ENCODE peak calls at places on chromosomes 1 and 21, in nine cellular contexts. W is omental fat pad, S is HFF-Myc, G is progenitor cell of endocrine pancreas, P is mesothelial cell of epicardium, O is astrocyte of the spinal cord, N is hepatocyte, Z is cardiac fibroblast, M is astrocyte. U is an unnamed sample.

GRCh38 chr1:27339213-27339612 is 2.6 kb upstream of the SYTL1 start:
- DNase-seq in G (no peak), S (no peak), O (no peak), N (no peak), M (no peak), P (no peak), W (no peak), Z (no peak), U (no peak)

GRCh38 chr1:86156571-86157455 is at the start of gene COL24A1:
- DNase-seq in G (peak; percentile 39), W (no peak), O (peak; percentile 70), S (no peak), N (peak; percentile 69), M (peak; percentile 75), Z (peak; percentile 55), P (peak; percentile 57), U (peak; percentile 56)

GRCh38 chr1:205056188-205056611 is 13.2 kb downstream of the CNTN2 start:
- DNase-seq in M (no peak), Z (no peak), P (no peak), N (no peak), W (no peak), S (no peak), G (no peak), O (no peak), U (no peak)

GRCh38 chr1:90924982-90925381 is 96.9 kb downstream of the ZNF644 start:
- DNase-seq in S (no peak), Z (no peak), N (no peak), M (peak; percentile 32), G (no peak), O (no peak), W (no peak), P (no peak), U (no peak)

GRCh38 chr1:60832372-60832771 is 250.0 kb upstream of the NFIA start:
- DNase-seq in M (no peak), G (no peak), W (no peak), S (no peak), P (no peak), Z (no peak), O (no peak), N (no peak), U (no peak)

GRCh38 chr1:44707959-44708831 is 22.8 kb downstream of the RNU5D-1 start:
- DNase-seq in M (peak; percentile 30), S (peak; percentile 24), N (peak; percentile 57), G (no peak), W (no peak), Z (peak; percentile 69), O (peak; percentile 50), P (no peak), U (peak; percentile 41)

GRCh38 chr1:219959540-219960208 is 31.3 kb upstream of the SLC30A10 start:
- DNase-seq in N (no peak), Z (no peak), S (no peak), O (no peak), M (no peak), G (no peak), W (no peak), P (no peak), U (no peak)

GRCh38 chr1:17480846-17481245 is 41.4 kb upstream of the RCC2 start:
- DNase-seq in O (no peak), M (no peak), P (no peak), G (no peak), W (no peak), S (no peak), Z (no peak), N (no peak), U (no peak)

GRCh38 chr1:203172184-203173115 is 3.2 kb downstream of the MYBPH start:
- DNase-seq in M (no peak), S (no peak), W (no peak), O (peak; percentile 37), N (peak; percentile 64), P (peak; percentile 70), Z (peak; percentile 77), G (peak; percentile 59), U (peak; percentile 50)

GRCh38 chr1:17441265-17441992 is 2.0 kb upstream of the RCC2 start:
- DNase-seq in M (peak; percentile 48), G (no peak), N (peak; percentile 30), S (no peak), O (peak; percentile 63), P (no peak), W (no peak), Z (peak; percentile 29), U (peak; percentile 19)

GRCh38 chr21:35350965-35351364 is 301.9 kb upstream of the RUNX1 start:
- DNase-seq in N (no peak), O (peak; percentile 29), P (no peak), M (peak; percentile 36), G (no peak), Z (no peak), S (no peak), W (no peak), U (no peak)

GRCh38 chr1:192476802-192477298 is 98.7 kb upstream of the RGS1 start:
- DNase-seq in S (no peak), N (no peak), M (peak; percentile 85), G (no peak), O (peak; percentile 72), W (no peak), P (no peak), Z (peak; percentile 84), U (no peak)

GRCh38 chr1:23600283-23600682 is 41.0 kb upstream of the ID3 start:
- DNase-seq in S (no peak), P (no peak), O (no peak), G (no peak), Z (no peak), N (no peak), W (no peak), M (no peak), U (no peak)

GRCh38 chr1:182789138-182790076 is at the start of gene NPL:
- DNase-seq in W (peak; percentile 53), S (peak; percentile 11), Z (peak; percentile 86), G (peak; percentile 59), M (peak; percentile 59), O (peak; percentile 76), P (peak; percentile 79), N (peak; percentile 88), U (peak; percentile 52)

GRCh38 chr1:203512830-203513578 is 19.1 kb downstream of the OPTC start:
- DNase-seq in G (no peak), P (no peak), S (peak; percentile 87), Z (peak; percentile 90), M (peak; percentile 96), O (peak; percentile 93), N (peak; percentile 88), W (no peak), U (peak; percentile 97)

GRCh38 chr1:197146108-197147095 is at the start of gene ASPM:
- DNase-seq in W (peak; percentile 86), Z (peak; percentile 96), P (peak; percentile 94), N (peak; percentile 97), M (peak; percentile 84), S (peak; percentile 81), G (peak; percentile 90), O (peak; percentile 95), U (peak; percentile 96)

GRCh38 chr1:93608188-93609109 is 73.2 kb downstream of the BCAR3 start:
- DNase-seq in W (no peak), P (no peak), S (peak; percentile 65), N (no peak), O (no peak), G (no peak), Z (peak; percentile 65), M (peak; percentile 70), U (no peak)

GRCh38 chr1:92822907-92823306 is 8.9 kb upstream of the RPL5 start:
- DNase-seq in O (peak; percentile 35), G (no peak), S (no peak), N (peak; percentile 40), W (no peak), Z (peak; percentile 76), P (no peak), M (peak; percentile 76), U (peak; percentile 78)

DNA sequence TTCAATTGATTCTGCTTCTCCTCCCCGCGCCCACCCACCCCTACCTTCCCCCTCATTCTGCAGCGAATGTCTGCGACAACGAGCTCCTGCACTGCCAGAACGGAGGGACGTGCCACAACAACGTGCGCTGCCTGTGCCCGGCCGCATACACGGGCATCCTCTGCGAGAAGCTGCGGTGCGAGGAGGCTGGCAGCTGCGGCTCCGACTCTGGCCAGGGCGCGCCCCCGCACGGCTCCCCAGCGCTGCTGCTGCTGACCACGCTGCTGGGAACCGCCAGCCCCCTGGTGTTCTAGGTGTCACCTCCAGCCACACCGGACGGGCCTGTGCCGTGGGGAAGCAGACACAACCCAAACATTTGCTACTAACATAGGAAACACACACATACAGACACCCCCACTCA is 339.7 kb downstream of the NTNG1 start:
- DNase-seq in M (peak; percentile 12), S (no peak), P (no peak), G (no peak), O (peak; percentile 5), W (no peak), N (no peak), Z (no peak), U (no peak)
- TF ChIP-seq CTCF in M (no peak), S (no peak), P (no peak), G (no peak), O (no peak), W (no peak), N (no peak), Z (no peak), U (no peak)

GRCh38 chr1:235056937-235057336 is 71.7 kb downstream of the TOMM20 start:
- DNase-seq in O (no peak), N (peak; percentile 5), M (no peak), P (no peak), Z (no peak), S (no peak), W (no peak), G (no peak), U (no peak)
- TF ChIP-seq CTCF in O (no peak), N (no peak), M (no peak), P (no peak), Z (no peak), S (peak; percentile 7), W (no peak), G (no peak), U (peak; percentile 42)

DNA sequence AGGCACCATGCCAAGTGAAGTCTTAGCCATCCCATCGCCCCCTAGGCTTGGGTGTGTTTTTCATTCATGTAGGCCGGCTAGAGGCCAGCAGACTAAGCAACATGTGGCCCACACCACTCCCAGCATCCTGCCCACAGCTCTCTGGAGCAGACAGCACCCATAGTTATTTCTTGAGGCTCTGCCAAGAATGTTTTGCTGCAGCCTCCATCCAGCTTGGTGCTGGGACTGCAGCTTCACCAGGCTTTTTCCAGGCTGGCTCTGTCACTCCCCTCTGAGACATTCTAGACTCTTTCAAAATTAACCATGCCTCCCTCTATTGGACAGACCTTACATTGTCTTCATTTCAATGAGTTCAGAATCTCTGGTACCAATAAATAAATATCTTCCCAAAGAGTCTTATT is 104.2 kb downstream of the DUSP10 start:
- DNase-seq in N (no peak), P (no peak), Z (peak; percentile 25), W (no peak), G (no peak), O (peak; percentile 24), M (no peak), S (peak; percentile 35), U (peak; percentile 61)
- TF ChIP-seq CTCF in N (no peak), P (no peak), Z (no peak), W (no peak), G (no peak), O (no peak), M (no peak), S (no peak), U (peak; percentile 46)

GRCh38 chr1:63524166-63524565 is 841 bp downstream of the EFCAB7 start:
- DNase-seq in M (no peak), Z (peak; percentile 3), W (no peak), G (no peak), S (no peak), P (no peak), O (no peak), N (no peak), U (no peak)

GRCh38 chr1:63522891-63523728 is at the start of the genes EFCAB7 and ITGB3BP:
- DNase-seq in G (peak; percentile 67), O (peak; percentile 96), M (peak; percentile 94), Z (peak; percentile 96), S (peak; percentile 91), W (peak; percentile 62), N (peak; percentile 93), P (peak; percentile 86), U (peak; percentile 97)

GRCh38 chr1:63523738-63524137 is 413 bp downstream of the EFCAB7 start:
- DNase-seq in P (no peak), G (no peak), W (no peak), Z (no peak), N (peak; percentile 16), M (no peak), S (no peak), O (no peak), U (no peak)
- TF ChIP-seq CTCF in P (no peak), G (no peak), W (no peak), Z (no peak), N (no peak), M (no peak), S (no peak), O (no peak), U (no peak)

U was measured in HFFc6.